ENCODE peak calls at places on chromosomes 16 and 17, in four cellular contexts. One of them, this sample, is unnamed.

GRCh38 chr17:35716897-35717839 is 14.3 kb upstream of the RASL10B start:
- DNase-seq in breast epithelium: no peak
- DNase-seq in AG04450: no peak
- DNase-seq in K562: no peak
- DNase-seq in this sample: no peak

GRCh38 chr16:85924675-85925074 is 25.7 kb downstream of the IRF8 start:
- DNase-seq in breast epithelium: no peak
- DNase-seq in AG04450: no peak
- DNase-seq in K562: no peak
- DNase-seq in this sample: no peak

GRCh38 chr17:75326587-75326955 is 37.3 kb upstream of the SLC25A19 start:
- DNase-seq in breast epithelium: no peak
- DNase-seq in AG04450: no peak
- DNase-seq in K562: no peak
- DNase-seq in this sample: no peak

GRCh38 chr16:50273888-50274770 is 7.8 kb downstream of the ADCY7 start:
- DNase-seq in breast epithelium: no peak
- DNase-seq in AG04450: no peak
- DNase-seq in K562: peak; percentile 56
- DNase-seq in this sample: no peak

GRCh38 chr17:50672831-50673551 is 34.7 kb downstream of the ANKRD40 start:
- DNase-seq in breast epithelium: peak; percentile 50
- DNase-seq in AG04450: no peak
- DNase-seq in K562: no peak
- DNase-seq in this sample: peak; percentile 54

GRCh38 chr16:80166082-80166481 is 374.7 kb upstream of the DYNLRB2 start:
- DNase-seq in breast epithelium: no peak
- DNase-seq in AG04450: no peak
- DNase-seq in K562: no peak
- DNase-seq in this sample: no peak

GRCh38 chr16:56742030-56742984 is 12.4 kb downstream of the NUP93 start:
- DNase-seq in breast epithelium: no peak
- DNase-seq in AG04450: peak; percentile 54
- DNase-seq in K562: no peak
- DNase-seq in this sample: no peak

GRCh38 chr17:6178959-6179358 is 108.8 kb downstream of the WSCD1 start:
- DNase-seq in breast epithelium: no peak
- DNase-seq in AG04450: no peak
- DNase-seq in K562: no peak
- DNase-seq in this sample: no peak

GRCh38 chr17:55161935-55162555 is 102.7 kb upstream of the HLF start:
- DNase-seq in breast epithelium: no peak
- DNase-seq in AG04450: peak; percentile 42
- DNase-seq in K562: no peak
- DNase-seq in this sample: no peak

GRCh38 chr17:41190328-41190727 is 641 bp downstream of the KRTAP9-1 start:
- DNase-seq in breast epithelium: no peak
- DNase-seq in AG04450: no peak
- DNase-seq in K562: no peak
- DNase-seq in this sample: no peak

GRCh38 chr16:46899443-46900143 is 15.4 kb downstream of the GPT2 start:
- DNase-seq in breast epithelium: no peak
- DNase-seq in AG04450: no peak
- DNase-seq in K562: no peak
- DNase-seq in this sample: no peak

GRCh38 chr16:48611329-48612137 is 1.6 kb upstream of the N4BP1 start:
- DNase-seq in breast epithelium: no peak
- DNase-seq in AG04450: no peak
- DNase-seq in K562: peak; percentile 42
- DNase-seq in this sample: no peak

GRCh38 chr16:89859809-89860075 is 13.7 kb upstream of the TCF25 start:
- DNase-seq in breast epithelium: no peak
- DNase-seq in AG04450: no peak
- DNase-seq in K562: no peak
- DNase-seq in this sample: no peak

GRCh38 chr17:76472726-76473125 is 5.3 kb downstream of the AANAT start:
- DNase-seq in breast epithelium: no peak
- DNase-seq in AG04450: no peak
- DNase-seq in K562: no peak
- DNase-seq in this sample: no peak

GRCh38 chr17:50360716-50361115 is 12.3 kb downstream of the MRPL27 start:
- DNase-seq in breast epithelium: no peak
- DNase-seq in AG04450: no peak
- DNase-seq in K562: no peak
- DNase-seq in this sample: no peak

GRCh38 chr16:49312389-49312990 is 30.9 kb upstream of the CBLN1 start:
- DNase-seq in breast epithelium: no peak
- DNase-seq in AG04450: no peak
- DNase-seq in K562: no peak
- DNase-seq in this sample: no peak

GRCh38 chr17:6239237-6239798 is 169.1 kb downstream of the WSCD1 start:
- DNase-seq in breast epithelium: no peak
- DNase-seq in AG04450: no peak
- DNase-seq in K562: no peak
- DNase-seq in this sample: no peak

GRCh38 chr16:68436581-68436980 is 11.7 kb downstream of the SMPD3 start:
- DNase-seq in breast epithelium: no peak
- DNase-seq in AG04450: no peak
- DNase-seq in K562: peak; percentile 27
- DNase-seq in this sample: no peak

GRCh38 chr17:2030779-2031163 is 818 bp downstream of the DPH1 start:
- DNase-seq in breast epithelium: no peak
- DNase-seq in AG04450: peak; percentile 81
- DNase-seq in K562: no peak
- DNase-seq in this sample: no peak

GRCh38 chr16:11896776-11897175 is 19.0 kb downstream of the GSPT1 start:
- DNase-seq in breast epithelium: no peak
- DNase-seq in AG04450: peak; percentile 36
- DNase-seq in K562: no peak
- DNase-seq in this sample: no peak

GRCh38 chr17:31497994-31498826 is 106.7 kb downstream of the RAB11FIP4 start:
- DNase-seq in breast epithelium: no peak
- DNase-seq in AG04450: no peak
- DNase-seq in K562: peak; percentile 64
- DNase-seq in this sample: no peak

GRCh38 chr16:84883301-84883700 is 63.5 kb downstream of the CRISPLD2 start:
- DNase-seq in breast epithelium: no peak
- DNase-seq in AG04450: no peak
- DNase-seq in K562: no peak
- DNase-seq in this sample: no peak

GRCh38 chr16:84886536-84887090 is 66.8 kb downstream of the CRISPLD2 start:
- DNase-seq in breast epithelium: no peak
- DNase-seq in AG04450: no peak
- DNase-seq in K562: no peak
- DNase-seq in this sample: no peak

GRCh38 chr16:84885024-84885910 is 65.5 kb downstream of the CRISPLD2 start:
- DNase-seq in breast epithelium: no peak
- DNase-seq in AG04450: no peak
- DNase-seq in K562: no peak
- DNase-seq in this sample: no peak

GRCh38 chr16:84881702-84882521 is 62.1 kb downstream of the CRISPLD2 start:
- DNase-seq in breast epithelium: no peak
- DNase-seq in AG04450: peak; percentile 85
- DNase-seq in K562: peak; percentile 81
- DNase-seq in this sample: no peak

GRCh38 chr16:84884311-84885023 is 64.7 kb downstream of the CRISPLD2 start:
- DNase-seq in breast epithelium: no peak
- DNase-seq in AG04450: no peak
- DNase-seq in K562: peak; percentile 42
- DNase-seq in this sample: no peak
- H3K4me3 ChIP-seq in breast epithelium: no peak overlapping the region
- H3K4me3 ChIP-seq in AG04450: no peak overlapping the region
- H3K4me3 ChIP-seq in K562: no peak overlapping the region
- H3K4me3 ChIP-seq in this sample: no peak overlapping the region

GRCh38 chr17:57867126-57867525 is 17.3 kb upstream of the MRPS23 start:
- DNase-seq in breast epithelium: no peak
- DNase-seq in AG04450: no peak
- DNase-seq in K562: no peak
- DNase-seq in this sample: no peak
- H3K9me3 ChIP-seq in breast epithelium: no peaks in the 10 kb centered on the region
- H3K9me3 ChIP-seq in AG04450: peaks cover 3% of the 10 kb centered on the region
- H3K9me3 ChIP-seq in K562: no peaks in the 10 kb centered on the region
- H3K9me3 ChIP-seq in this sample: no peaks in the 10 kb centered on the region

DNA sequence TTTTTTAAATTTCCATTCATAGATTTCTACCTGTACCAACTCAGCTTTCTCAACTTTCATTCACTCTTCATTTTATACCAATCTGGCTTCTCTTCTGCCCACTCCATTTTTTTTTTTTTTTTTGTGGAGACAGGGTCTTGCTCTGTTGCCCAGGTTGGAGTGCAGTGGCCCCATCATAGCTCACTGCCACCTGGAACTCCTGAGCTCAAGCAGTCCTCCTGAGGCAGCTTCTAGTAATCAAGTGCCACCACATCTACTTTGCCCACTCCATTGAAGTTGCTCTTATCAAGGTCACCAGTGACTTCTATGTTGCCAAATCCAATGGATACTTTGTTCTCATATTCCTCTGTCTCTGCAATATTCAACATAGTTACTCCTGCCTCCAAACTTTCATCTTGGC is 1.7 kb downstream of the SUPT6H start:
- DNase-seq in breast epithelium: no peak
- DNase-seq in AG04450: no peak
- DNase-seq in K562: no peak
- DNase-seq in this sample: no peak
- H3K4me3 ChIP-seq in breast epithelium: no peak overlapping the region
- H3K4me3 ChIP-seq in AG04450: peak overlapping the region; percentile 93
- H3K4me3 ChIP-seq in K562: peak overlapping the region; percentile 61
- H3K4me3 ChIP-seq in this sample: peak overlapping the region; percentile 70

GRCh38 chr16:3292604-3293003 is 9.3 kb downstream of the ZNF263 start:
- DNase-seq in breast epithelium: no peak
- DNase-seq in AG04450: no peak
- DNase-seq in K562: no peak
- DNase-seq in this sample: no peak
- H3K9me3 ChIP-seq in breast epithelium: peaks cover 100% of the 10 kb centered on the region
- H3K9me3 ChIP-seq in AG04450: peaks cover 92% of the 10 kb centered on the region
- H3K9me3 ChIP-seq in K562: peaks cover 42% of the 10 kb centered on the region
- H3K9me3 ChIP-seq in this sample: peaks cover 89% of the 10 kb centered on the region